ENCODE peak calls at places on chromosome 12, in seven cellular contexts. M is upper lobe of left lung, H is neural progenitor cell, I is heart left ventricle, E is WERI-Rb-1, C is adrenal gland, G is psoas muscle. D is an unnamed sample.

GRCh38 chr12:724194-724855 is 28.1 kb upstream of the WNK1 start:
- DNase-seq in M (no peak), E (no peak), I (no peak), C (no peak), G (no peak), H (no peak), D (no peak)

GRCh38 chr12:2967651-2968050 is 8.5 kb downstream of the TEAD4 start:
- DNase-seq in M (no peak), G (no peak), E (no peak), C (no peak), H (no peak), I (no peak), D (no peak)

GRCh38 chr12:55641595-55641994 is 4.9 kb downstream of the OR10P1 start:
- DNase-seq in C (no peak), E (no peak), G (no peak), M (no peak), I (no peak), H (no peak), D (no peak)

GRCh38 chr12:130437555-130438242 is 100.0 kb downstream of the PIWIL1 start:
- DNase-seq in I (no peak), C (no peak), E (no peak), M (no peak), G (no peak), H (no peak), D (no peak)

GRCh38 chr12:69417741-69418167 is 52.4 kb upstream of the FRS2 start:
- DNase-seq in H (no peak), I (no peak), M (no peak), C (no peak), E (no peak), G (no peak), D (no peak)

GRCh38 chr12:3533703-3534386 is 42.8 kb downstream of the PRMT8 start:
- DNase-seq in C (no peak), H (peak; percentile 33), G (no peak), E (no peak), M (peak; percentile 27), I (peak; percentile 69), D (no peak)

GRCh38 chr12:92519284-92519683 is 183.5 kb upstream of the PLEKHG7 start:
- DNase-seq in C (no peak), M (no peak), G (no peak), H (no peak), I (no peak), E (no peak), D (no peak)

GRCh38 chr12:131057722-131058515 is 104.2 kb downstream of the ADGRD1 start:
- DNase-seq in G (no peak), C (no peak), H (no peak), I (peak; percentile 16), E (no peak), M (no peak), D (peak; percentile 58)

GRCh38 chr12:122944588-122944987 is 21.7 kb downstream of the ABCB9 start:
- DNase-seq in M (no peak), H (no peak), C (peak; percentile 69), I (no peak), G (no peak), E (no peak), D (no peak)

GRCh38 chr12:46342562-46343033 is 30.0 kb downstream of the SLC38A2 start:
- DNase-seq in E (peak; percentile 52), M (no peak), G (no peak), I (peak; percentile 14), C (peak; percentile 20), H (peak; percentile 59), D (peak; percentile 64)

GRCh38 chr12:90086281-90086680 is 377.6 kb upstream of the ATP2B1 start:
- DNase-seq in I (no peak), C (no peak), E (no peak), G (no peak), H (no peak), M (no peak), D (no peak)

GRCh38 chr12:62769076-62769619 is 165.8 kb downstream of the PPM1H start:
- DNase-seq in M (no peak), C (no peak), H (no peak), I (no peak), G (no peak), E (no peak), D (no peak)

GRCh38 chr12:106281056-106281782 is 21.3 kb upstream of the TCP11L2 start:
- DNase-seq in I (no peak), H (no peak), M (no peak), G (no peak), E (no peak), C (no peak), D (no peak)

GRCh38 chr12:120134307-120134980 is 17.9 kb upstream of the RAB35 start:
- DNase-seq in M (no peak), H (no peak), E (no peak), G (no peak), C (no peak), I (no peak), D (no peak)

GRCh38 chr12:114164354-114164753 is 198.2 kb upstream of the RBM19 start:
- DNase-seq in G (no peak), H (no peak), M (no peak), I (no peak), E (no peak), C (no peak), D (no peak)

GRCh38 chr12:75553398-75553797 is 42.0 kb upstream of the KRR1 start:
- DNase-seq in M (no peak), H (peak; percentile 49), E (peak; percentile 45), G (no peak), I (no peak), C (no peak), D (no peak)

GRCh38 chr12:45660330-45660729 is 69.2 kb upstream of the ARID2 start:
- DNase-seq in G (no peak), H (no peak), I (peak; percentile 18), M (no peak), E (no peak), C (no peak), D (no peak)

GRCh38 chr12:128019996-128020544 is 246.9 kb upstream of the TMEM132C start:
- DNase-seq in E (no peak), H (no peak), M (no peak), I (no peak), C (no peak), G (no peak), D (no peak)

DNA sequence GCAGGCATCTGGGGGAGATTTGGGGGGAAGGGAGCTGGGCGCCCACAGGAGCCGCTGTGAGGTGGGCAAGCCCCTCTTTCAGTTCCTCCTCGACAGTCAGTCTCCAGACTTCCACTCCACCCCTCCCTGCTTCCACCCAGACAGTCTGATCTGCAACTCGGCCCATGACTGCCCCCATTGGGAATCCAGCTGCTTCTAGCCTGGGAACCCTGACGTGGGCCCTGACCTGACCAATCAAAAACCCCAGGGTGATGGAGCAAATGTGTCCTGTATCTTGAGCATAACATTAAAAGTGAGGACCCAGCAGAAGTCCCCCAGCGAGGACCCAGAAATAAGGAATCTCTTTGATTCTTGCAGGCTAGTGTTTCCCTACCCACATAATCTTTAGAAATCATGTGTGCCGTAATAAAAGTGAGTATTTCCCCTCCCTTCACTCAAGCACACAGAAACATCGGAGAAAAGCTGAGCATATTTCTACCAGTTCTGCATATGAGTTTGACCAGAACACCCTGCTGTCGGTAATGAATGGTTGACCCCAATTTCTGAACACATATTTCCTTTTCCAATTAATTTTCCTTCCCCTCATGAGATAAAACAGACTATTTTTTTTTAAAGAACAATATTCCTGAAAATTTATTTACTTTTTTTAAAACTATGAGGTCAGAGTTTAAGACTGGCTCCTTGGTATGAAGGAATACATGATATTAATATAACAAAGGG is 6.4 kb downstream of the SSH1 start:
- DNase-seq in M (no peak), G (peak; percentile 59), I (peak; percentile 86), E (peak; percentile 76), C (no peak), H (no peak), D (peak; percentile 85)
- TF ChIP-seq CTCF in M (no peak), G (peak; percentile 6), I (no peak), E (peak; percentile 29), C (no peak), H (no peak), D (no peak)

GRCh38 chr12:48970702-48971334 is 717 bp downstream of the WNT10B start:
- DNase-seq in H (no peak), E (no peak), M (no peak), C (no peak), G (no peak), I (no peak), D (no peak)
- H3K4me3 ChIP-seq in H (peak overlapping the region; percentile 40), E (peak overlapping the region; percentile 59), M (no peak overlapping the region), C (no peak overlapping the region), G (no peak overlapping the region), I (peak overlapping the region; percentile 45), D (no peak overlapping the region)

DNA sequence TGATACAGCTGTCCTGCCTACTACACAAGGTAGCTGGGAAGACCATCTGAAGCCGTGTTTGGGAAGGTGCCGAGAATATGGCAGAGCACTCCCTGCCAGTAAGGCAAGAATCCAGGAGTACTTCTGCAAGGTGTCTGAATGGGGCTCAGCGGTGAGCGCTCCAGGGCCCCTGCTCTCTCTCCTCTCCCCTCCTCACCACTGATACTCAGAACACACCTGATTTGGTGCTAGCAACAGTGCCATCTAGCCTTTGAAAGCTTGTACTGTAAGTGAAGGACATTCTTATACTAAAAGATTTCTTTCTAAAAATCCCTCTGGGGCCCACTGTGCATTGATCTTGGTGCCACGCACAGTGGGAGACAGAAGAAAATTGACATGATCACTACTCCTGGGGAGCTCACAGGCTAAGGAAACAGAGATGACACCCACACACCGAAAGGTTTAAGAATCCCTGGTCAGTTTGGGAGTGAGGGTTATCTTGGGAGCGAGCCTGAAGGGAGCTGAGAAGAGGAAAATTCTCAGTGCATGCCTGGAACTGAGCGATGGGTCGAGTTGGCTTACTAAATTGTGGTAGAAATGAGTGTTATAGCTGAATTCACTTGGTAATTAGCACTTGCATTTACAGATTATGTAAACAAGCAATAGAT is 216.9 kb downstream of the NTF3 start:
- DNase-seq in G (no peak), H (peak; percentile 82), C (no peak), M (no peak), I (no peak), E (peak; percentile 66), D (no peak)
- H3K27me3 ChIP-seq in G (no peaks in the 10 kb centered on the region), H (no peaks in the 10 kb centered on the region), C (no peaks in the 10 kb centered on the region), M (no peaks in the 10 kb centered on the region), I (peaks cover 11% of the 10 kb centered on the region), E (no peaks in the 10 kb centered on the region), D (no peaks in the 10 kb centered on the region)

GRCh38 chr12:109201496-109201885 is 85.1 kb downstream of the ACACB start:
- DNase-seq in H (no peak), G (no peak), E (no peak), I (no peak), C (no peak), M (peak; percentile 50), D (no peak)

GRCh38 chr12:109200825-109201495 is 84.6 kb downstream of the ACACB start:
- DNase-seq in G (no peak), M (no peak), I (no peak), E (no peak), C (no peak), H (no peak), D (no peak)

GRCh38 chr12:109202770-109203169 is 86.4 kb downstream of the ACACB start:
- DNase-seq in G (no peak), C (no peak), M (no peak), H (no peak), E (no peak), I (no peak), D (no peak)

GRCh38 chr12:109199324-109199723 is 82.9 kb downstream of the ACACB start:
- DNase-seq in H (no peak), G (no peak), E (no peak), I (no peak), M (no peak), C (no peak), D (no peak)

DNA sequence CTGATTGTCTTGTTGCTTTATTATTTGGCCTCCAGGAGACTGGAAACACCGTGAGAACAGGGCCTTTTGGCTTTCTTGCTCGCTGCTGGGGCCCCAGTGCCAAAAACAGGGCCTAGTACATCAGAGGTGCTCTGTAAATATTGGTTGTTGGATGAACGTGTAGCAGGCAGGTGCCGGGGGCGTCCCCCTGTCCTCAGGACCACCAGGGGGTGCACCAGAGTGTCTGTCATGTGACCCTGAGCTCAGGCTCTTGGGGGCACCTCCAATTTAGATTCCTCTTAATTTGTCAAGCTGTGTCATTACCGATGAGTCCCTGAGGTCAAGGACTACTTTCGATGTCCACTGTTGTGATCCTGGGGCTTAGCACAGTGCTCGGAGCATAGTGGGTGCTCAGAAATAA is 87.1 kb downstream of the ACACB start:
- DNase-seq in M (no peak), G (no peak), C (no peak), H (no peak), I (no peak), E (no peak), D (no peak)
- TF ChIP-seq CTCF in M (no peak), G (no peak), C (no peak), H (no peak), I (no peak), E (peak; percentile 23), D (no peak)